ENCODE peak calls at places on chromosomes 6 and 20, in six cellular contexts. One of them, this sample, is unnamed.

GRCh38 chr6:5550631-5551030 is 289.3 kb downstream of the FARS2 start:
- DNase-seq in glomerular endothelial cell: no peak
- DNase-seq in head of caudate nucleus: no peak
- DNase-seq in GM10248: no peak
- DNase-seq in tibial artery: no peak
- DNase-seq in T47D: no peak
- DNase-seq in this sample: no peak

GRCh38 chr6:84597238-84597875 is 167.0 kb downstream of the TBX18 start:
- DNase-seq in GM10248: no peak
- DNase-seq in head of caudate nucleus: no peak
- DNase-seq in tibial artery: no peak
- DNase-seq in T47D: no peak
- DNase-seq in glomerular endothelial cell: no peak
- DNase-seq in this sample: no peak

GRCh38 chr20:58138395-58138794 is 90.1 kb downstream of the ANKRD60 start:
- DNase-seq in tibial artery: peak
- DNase-seq in T47D: no peak
- DNase-seq in head of caudate nucleus: no peak
- DNase-seq in GM10248: no peak
- DNase-seq in glomerular endothelial cell: no peak
- DNase-seq in this sample: no peak

GRCh38 chr6:117270960-117271507 is 5.7 kb downstream of the VGLL2 start:
- DNase-seq in head of caudate nucleus: no peak
- DNase-seq in glomerular endothelial cell: no peak
- DNase-seq in tibial artery: no peak
- DNase-seq in T47D: no peak
- DNase-seq in GM10248: no peak
- DNase-seq in this sample: no peak

GRCh38 chr20:41482647-41483552 is 116.3 kb upstream of the EMILIN3 start:
- DNase-seq in glomerular endothelial cell: no peak
- DNase-seq in GM10248: no peak
- DNase-seq in head of caudate nucleus: no peak
- DNase-seq in T47D: no peak
- DNase-seq in tibial artery: no peak
- DNase-seq in this sample: no peak

GRCh38 chr6:168387426-168387825 is 53.6 kb upstream of the SMOC2 start:
- DNase-seq in GM10248: no peak
- DNase-seq in head of caudate nucleus: no peak
- DNase-seq in glomerular endothelial cell: no peak
- DNase-seq in tibial artery: peak
- DNase-seq in T47D: no peak
- DNase-seq in this sample: no peak

GRCh38 chr6:150142657-150143501 is at the start of gene PPP1R14C:
- DNase-seq in head of caudate nucleus: peak
- DNase-seq in T47D: peak
- DNase-seq in tibial artery: no peak
- DNase-seq in glomerular endothelial cell: no peak
- DNase-seq in GM10248: no peak
- DNase-seq in this sample: peak

GRCh38 chr20:49132995-49133451 is 55.1 kb downstream of the STAU1 start:
- DNase-seq in glomerular endothelial cell: peak
- DNase-seq in GM10248: peak
- DNase-seq in tibial artery: no peak
- DNase-seq in T47D: peak
- DNase-seq in head of caudate nucleus: no peak
- DNase-seq in this sample: no peak

GRCh38 chr6:138499303-138499991 is at the start of gene NHSL1:
- DNase-seq in T47D: peak
- DNase-seq in glomerular endothelial cell: no peak
- DNase-seq in tibial artery: no peak
- DNase-seq in GM10248: peak
- DNase-seq in head of caudate nucleus: no peak
- DNase-seq in this sample: no peak

GRCh38 chr6:19691465-19692167 is 145.6 kb upstream of the ID4 start:
- DNase-seq in tibial artery: peak
- DNase-seq in T47D: no peak
- DNase-seq in glomerular endothelial cell: no peak
- DNase-seq in GM10248: no peak
- DNase-seq in head of caudate nucleus: peak
- DNase-seq in this sample: no peak

GRCh38 chr20:53216856-53217576 is 244.9 kb downstream of the TSHZ2 start:
- DNase-seq in glomerular endothelial cell: no peak
- DNase-seq in tibial artery: peak
- DNase-seq in T47D: peak
- DNase-seq in head of caudate nucleus: peak
- DNase-seq in GM10248: peak
- DNase-seq in this sample: peak

GRCh38 chr6:21019614-21020013 is 485.4 kb downstream of the CDKAL1 start:
- DNase-seq in head of caudate nucleus: no peak
- DNase-seq in GM10248: no peak
- DNase-seq in glomerular endothelial cell: no peak
- DNase-seq in T47D: peak
- DNase-seq in tibial artery: no peak
- DNase-seq in this sample: no peak

GRCh38 chr20:33392016-33392415 is 9.3 kb downstream of the CDK5RAP1 start:
- DNase-seq in head of caudate nucleus: no peak
- DNase-seq in glomerular endothelial cell: no peak
- DNase-seq in tibial artery: no peak
- DNase-seq in GM10248: no peak
- DNase-seq in T47D: no peak
- DNase-seq in this sample: no peak

GRCh38 chr6:37303891-37304503 is 46.1 kb upstream of the TMEM217 start:
- DNase-seq in head of caudate nucleus: peak
- DNase-seq in tibial artery: no peak
- DNase-seq in GM10248: peak
- DNase-seq in glomerular endothelial cell: no peak
- DNase-seq in T47D: peak
- DNase-seq in this sample: no peak

GRCh38 chr6:160032538-160032937 is 63.7 kb downstream of the IGF2R start:
- DNase-seq in glomerular endothelial cell: no peak
- DNase-seq in GM10248: no peak
- DNase-seq in T47D: no peak
- DNase-seq in head of caudate nucleus: no peak
- DNase-seq in tibial artery: no peak
- DNase-seq in this sample: no peak

GRCh38 chr6:5208039-5208438 is 52.7 kb downstream of the LYRM4 start:
- DNase-seq in glomerular endothelial cell: no peak
- DNase-seq in tibial artery: no peak
- DNase-seq in head of caudate nucleus: no peak
- DNase-seq in T47D: no peak
- DNase-seq in GM10248: no peak
- DNase-seq in this sample: no peak

GRCh38 chr6:25298508-25298834 is 19.3 kb downstream of the CARMIL1 start:
- DNase-seq in head of caudate nucleus: no peak
- DNase-seq in glomerular endothelial cell: no peak
- DNase-seq in GM10248: no peak
- DNase-seq in tibial artery: no peak
- DNase-seq in T47D: no peak
- DNase-seq in this sample: no peak

GRCh38 chr6:3281669-3282460 is 23.1 kb downstream of the PSMG4 start:
- DNase-seq in head of caudate nucleus: peak
- DNase-seq in glomerular endothelial cell: peak
- DNase-seq in tibial artery: peak
- DNase-seq in T47D: no peak
- DNase-seq in GM10248: no peak
- DNase-seq in this sample: no peak

GRCh38 chr6:22737331-22737730 is 168.0 kb downstream of the HDGFL1 start:
- DNase-seq in tibial artery: no peak
- DNase-seq in GM10248: no peak
- DNase-seq in head of caudate nucleus: peak
- DNase-seq in T47D: peak
- DNase-seq in glomerular endothelial cell: no peak
- DNase-seq in this sample: no peak

GRCh38 chr6:160972111-160972510 is 19.5 kb upstream of the MAP3K4 start:
- DNase-seq in glomerular endothelial cell: no peak
- DNase-seq in T47D: no peak
- DNase-seq in GM10248: peak
- DNase-seq in head of caudate nucleus: no peak
- DNase-seq in tibial artery: no peak
- DNase-seq in this sample: no peak

GRCh38 chr6:12295558-12296254 is 5.5 kb downstream of the EDN1 start:
- DNase-seq in tibial artery: no peak
- DNase-seq in GM10248: no peak
- DNase-seq in glomerular endothelial cell: no peak
- DNase-seq in head of caudate nucleus: no peak
- DNase-seq in T47D: peak
- DNase-seq in this sample: no peak

GRCh38 chr6:105483492-105483891 is 80.6 kb upstream of the PREP start:
- DNase-seq in head of caudate nucleus: no peak
- DNase-seq in glomerular endothelial cell: no peak
- DNase-seq in tibial artery: no peak
- DNase-seq in GM10248: no peak
- DNase-seq in T47D: no peak
- DNase-seq in this sample: no peak

GRCh38 chr20:62675156-62675871 is 33.0 kb downstream of the SLCO4A1 start:
- DNase-seq in glomerular endothelial cell: no peak
- DNase-seq in head of caudate nucleus: no peak
- DNase-seq in T47D: no peak
- DNase-seq in GM10248: no peak
- DNase-seq in tibial artery: no peak
- DNase-seq in this sample: no peak

GRCh38 chr6:19991176-19991575 is 154.0 kb downstream of the ID4 start:
- DNase-seq in GM10248: no peak
- DNase-seq in head of caudate nucleus: no peak
- DNase-seq in T47D: no peak
- DNase-seq in tibial artery: no peak
- DNase-seq in glomerular endothelial cell: no peak
- DNase-seq in this sample: no peak

GRCh38 chr20:56748476-56749377 is 119.6 kb downstream of the TFAP2C start:
- DNase-seq in GM10248: no peak
- DNase-seq in tibial artery: no peak
- DNase-seq in glomerular endothelial cell: no peak
- DNase-seq in head of caudate nucleus: no peak
- DNase-seq in T47D: peak
- DNase-seq in this sample: no peak

GRCh38 chr6:100084301-100085161 is 90.5 kb upstream of the MCHR2 start:
- DNase-seq in head of caudate nucleus: no peak
- DNase-seq in glomerular endothelial cell: no peak
- DNase-seq in T47D: no peak
- DNase-seq in tibial artery: no peak
- DNase-seq in GM10248: no peak
- DNase-seq in this sample: no peak

GRCh38 chr6:125363360-125364121 is 61.8 kb upstream of the HDDC2 start:
- DNase-seq in GM10248: peak
- DNase-seq in glomerular endothelial cell: no peak
- DNase-seq in T47D: no peak
- DNase-seq in head of caudate nucleus: peak
- DNase-seq in tibial artery: peak
- DNase-seq in this sample: no peak

GRCh38 chr6:131917318-131917717 is 33.9 kb downstream of the CCN2 start:
- DNase-seq in tibial artery: no peak
- DNase-seq in head of caudate nucleus: no peak
- DNase-seq in GM10248: no peak
- DNase-seq in T47D: no peak
- DNase-seq in glomerular endothelial cell: no peak
- DNase-seq in this sample: no peak

GRCh38 chr6:114339706-114340105 is 3.1 kb downstream of the HS3ST5 start:
- DNase-seq in T47D: no peak
- DNase-seq in tibial artery: no peak
- DNase-seq in GM10248: no peak
- DNase-seq in head of caudate nucleus: no peak
- DNase-seq in glomerular endothelial cell: no peak
- DNase-seq in this sample: no peak

GRCh38 chr6:146240307-146240706 is 211.4 kb downstream of the GRM1 start:
- DNase-seq in tibial artery: no peak
- DNase-seq in T47D: no peak
- DNase-seq in head of caudate nucleus: peak
- DNase-seq in GM10248: no peak
- DNase-seq in glomerular endothelial cell: no peak
- DNase-seq in this sample: no peak

GRCh38 chr6:135300576-135300975 is 119.5 kb downstream of the MYB start:
- DNase-seq in T47D: no peak
- DNase-seq in glomerular endothelial cell: no peak
- DNase-seq in tibial artery: no peak
- DNase-seq in head of caudate nucleus: no peak
- DNase-seq in GM10248: no peak
- DNase-seq in this sample: no peak

GRCh38 chr6:16184129-16184528 is 54.3 kb upstream of the GMPR start:
- DNase-seq in GM10248: peak
- DNase-seq in T47D: peak
- DNase-seq in glomerular endothelial cell: no peak
- DNase-seq in tibial artery: no peak
- DNase-seq in head of caudate nucleus: peak
- DNase-seq in this sample: no peak

GRCh38 chr6:13924146-13924948 is 405 bp upstream of the RNF182 start:
- DNase-seq in tibial artery: peak
- DNase-seq in head of caudate nucleus: peak
- DNase-seq in glomerular endothelial cell: no peak
- DNase-seq in T47D: peak
- DNase-seq in GM10248: peak
- DNase-seq in this sample: peak

GRCh38 chr6:67679566-67680296 is 955.4 kb upstream of the ADGRB3 start:
- DNase-seq in T47D: peak
- DNase-seq in head of caudate nucleus: no peak
- DNase-seq in GM10248: no peak
- DNase-seq in glomerular endothelial cell: no peak
- DNase-seq in tibial artery: no peak
- DNase-seq in this sample: no peak

GRCh38 chr6:8157839-8158238 is 55.5 kb upstream of the EEF1E1 start:
- DNase-seq in GM10248: no peak
- DNase-seq in glomerular endothelial cell: no peak
- DNase-seq in T47D: no peak
- DNase-seq in head of caudate nucleus: no peak
- DNase-seq in tibial artery: no peak
- DNase-seq in this sample: no peak

GRCh38 chr20:62231292-62231691 is 7.0 kb upstream of the OSBPL2 start:
- DNase-seq in tibial artery: no peak
- DNase-seq in head of caudate nucleus: no peak
- DNase-seq in T47D: no peak
- DNase-seq in glomerular endothelial cell: no peak
- DNase-seq in GM10248: no peak
- DNase-seq in this sample: no peak

GRCh38 chr6:13874191-13874549 is 50.6 kb upstream of the RNF182 start:
- DNase-seq in T47D: no peak
- DNase-seq in GM10248: no peak
- DNase-seq in glomerular endothelial cell: no peak
- DNase-seq in head of caudate nucleus: no peak
- DNase-seq in tibial artery: no peak
- DNase-seq in this sample: no peak

GRCh38 chr20:42063176-42063575 is 445.0 kb upstream of the CHD6 start:
- DNase-seq in T47D: no peak
- DNase-seq in GM10248: no peak
- DNase-seq in glomerular endothelial cell: no peak
- DNase-seq in tibial artery: no peak
- DNase-seq in head of caudate nucleus: no peak
- DNase-seq in this sample: no peak